ENCODE peak calls at places on chromosomes 7 and 10, in eight cellular contexts. O is psoas muscle, C is A549, Q is left ventricle myocardium inferior, W is stomach, U is body of pancreas, M is aorta, H is endothelial cell of umbilical vein. Z is an unnamed sample.
A peak's percentile ranks its signal among the peaks of the same experiment; 100 is the strongest.

GRCh38 chr7:143265017-143265693 is 1.9 kb downstream of the GSTK1 start:
- DNase-seq in C (no peak), Q (peak; percentile 17), U (no peak), H (no peak), O (no peak), W (no peak), M (no peak), Z (no peak)

GRCh38 chr10:118041316-118041715 is 5.4 kb downstream of the RAB11FIP2 start:
- DNase-seq in M (no peak), Q (no peak), U (no peak), W (no peak), C (no peak), O (no peak), H (peak; percentile 81), Z (no peak)

GRCh38 chr10:48813825-48814224 is 125.8 kb downstream of the LRRC18 start:
- DNase-seq in H (no peak), C (no peak), O (no peak), Q (no peak), M (no peak), U (no peak), W (no peak), Z (no peak)

GRCh38 chr10:6928531-6929080 is 348.5 kb upstream of the PRKCQ start:
- DNase-seq in H (no peak), Q (no peak), M (no peak), O (no peak), C (no peak), W (no peak), U (no peak), Z (no peak)

GRCh38 chr10:84517455-84518046 is 189.2 kb downstream of the CCSER2 start:
- DNase-seq in H (no peak), O (no peak), M (no peak), C (no peak), U (no peak), Q (no peak), W (no peak), Z (no peak)

GRCh38 chr7:22176791-22177412 is 180.1 kb downstream of the RAPGEF5 start:
- DNase-seq in M (no peak), H (no peak), U (peak; percentile 60), W (no peak), Q (no peak), O (no peak), C (no peak), Z (no peak)

GRCh38 chr10:78728176-78728575 is 340.6 kb upstream of the ZMIZ1 start:
- DNase-seq in W (no peak), H (no peak), C (no peak), M (no peak), Q (no peak), O (no peak), U (no peak), Z (no peak)

GRCh38 chr10:100750291-100751210 is 5.2 kb downstream of the PAX2 start:
- DNase-seq in W (no peak), O (no peak), M (no peak), C (no peak), Q (no peak), U (no peak), H (no peak), Z (no peak)

GRCh38 chr10:76251773-76252617 is 820.6 kb downstream of the LRMDA start:
- DNase-seq in W (no peak), C (no peak), H (peak; percentile 60), U (peak; percentile 69), M (no peak), Q (no peak), O (peak; percentile 23), Z (peak; percentile 47)

GRCh38 chr10:117537904-117538524 is 4.5 kb upstream of the EMX2 start:
- DNase-seq in H (no peak), O (no peak), Q (no peak), M (no peak), U (no peak), C (no peak), W (no peak), Z (no peak)

GRCh38 chr7:157736341-157736740 is 399.5 kb downstream of the DNAJB6 start:
- DNase-seq in U (no peak), W (no peak), M (no peak), H (no peak), C (no peak), Q (no peak), O (no peak), Z (no peak)

GRCh38 chr7:50556247-50556976 is 8.8 kb downstream of the DDC start:
- DNase-seq in C (no peak), M (no peak), O (no peak), Q (no peak), H (no peak), W (no peak), U (no peak), Z (no peak)

GRCh38 chr10:16597656-16598055 is 76.0 kb upstream of the C1QL3 start:
- DNase-seq in U (no peak), M (no peak), Q (no peak), C (no peak), O (no peak), H (peak; percentile 6), W (no peak), Z (no peak)

GRCh38 chr7:2104107-2104710 is 128.5 kb downstream of the MAD1L1 start:
- DNase-seq in M (peak; percentile 95), O (peak; percentile 90), H (peak; percentile 87), C (peak; percentile 91), W (peak; percentile 67), U (peak; percentile 62), Q (peak; percentile 87), Z (peak; percentile 84)
- H3K4me3 ChIP-seq in M (no peak overlapping the region), O (peak overlapping the region; percentile 44), H (no peak overlapping the region), C (no peak overlapping the region), W (peak overlapping the region; percentile 16), U (no peak overlapping the region), Q (peak overlapping the region; percentile 40), Z (no peak overlapping the region)

GRCh38 chr7:129911790-129912189 is 41.0 kb downstream of the UBE2H start:
- DNase-seq in M (no peak), H (no peak), O (no peak), W (no peak), U (no peak), C (no peak), Q (no peak), Z (no peak)

GRCh38 chr7:129906700-129907099 is 46.1 kb downstream of the UBE2H start:
- DNase-seq in U (no peak), H (peak; percentile 66), M (no peak), O (no peak), C (peak; percentile 38), Q (no peak), W (no peak), Z (no peak)

GRCh38 chr7:129907122-129907741 is 45.5 kb downstream of the UBE2H start:
- DNase-seq in W (no peak), U (no peak), O (no peak), H (no peak), C (no peak), M (no peak), Q (no peak), Z (no peak)

GRCh38 chr7:129909669-129910068 is 43.1 kb downstream of the UBE2H start:
- DNase-seq in W (no peak), O (no peak), Q (no peak), M (no peak), U (no peak), H (no peak), C (no peak), Z (no peak)

DNA sequence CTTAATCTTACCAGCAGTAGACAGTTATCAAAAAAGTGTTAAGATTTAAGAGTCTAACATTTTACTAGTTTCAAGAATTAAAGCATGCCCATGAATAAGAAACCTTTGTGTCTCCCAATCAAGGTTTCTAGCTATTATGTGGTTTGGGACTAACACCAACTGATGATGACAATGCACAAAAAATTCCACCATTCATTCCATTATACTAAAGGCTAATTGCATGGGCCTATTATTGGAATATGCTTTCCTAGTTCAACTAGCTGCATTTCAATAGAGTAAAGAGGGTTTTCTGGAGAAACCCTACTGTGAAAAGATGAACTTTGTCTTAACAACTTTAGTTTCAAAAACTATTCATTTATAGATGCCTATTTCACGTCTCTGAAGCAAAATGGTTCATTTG is 44.6 kb downstream of the UBE2H start:
- DNase-seq in C (no peak), M (no peak), O (no peak), W (no peak), U (no peak), H (no peak), Q (no peak), Z (no peak)
- H3K27ac ChIP-seq in C (peak overlapping the region; percentile 82), M (no peak overlapping the region), O (peak overlapping the region; percentile 38), W (no peak overlapping the region), U (peak overlapping the region; percentile 72), H (no peak overlapping the region), Q (peak overlapping the region; percentile 22), Z (no peak overlapping the region)

DNA sequence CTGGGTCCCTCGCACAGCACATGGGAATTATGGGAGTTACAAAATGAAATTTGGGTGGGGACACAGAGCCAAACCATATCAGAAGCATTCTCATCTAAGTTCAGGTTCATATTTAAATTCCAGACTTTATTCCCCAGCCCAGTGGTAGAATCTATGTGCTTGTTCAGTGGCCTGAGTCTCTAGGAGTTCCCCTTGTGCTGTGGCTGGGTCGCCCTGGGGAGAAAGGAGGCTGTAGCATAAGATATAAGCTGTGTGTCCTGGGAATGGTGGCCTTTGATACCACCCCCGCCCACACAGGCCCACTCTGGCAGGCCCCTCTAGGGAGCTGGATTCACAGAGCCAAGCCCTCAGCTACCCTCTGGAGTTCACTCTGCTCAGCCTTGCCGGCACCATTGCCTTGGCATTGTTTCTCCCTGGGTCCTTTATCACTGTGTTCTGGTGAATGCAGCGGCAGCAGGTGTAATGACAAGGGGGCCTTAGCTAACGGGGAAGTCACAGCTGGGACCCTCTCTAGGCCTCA is 64.2 kb downstream of the MINDY4 start:
- DNase-seq in C (no peak), M (no peak), W (no peak), U (no peak), H (no peak), Q (no peak), O (no peak), Z (no peak)
- H3K9me3 ChIP-seq in C (peaks cover 17% of the 10 kb centered on the region), M (no peaks in the 10 kb centered on the region), W (peaks cover 5% of the 10 kb centered on the region), U (peaks cover 9% of the 10 kb centered on the region), H (no peaks in the 10 kb centered on the region), Q (peaks cover 7% of the 10 kb centered on the region), O (peaks cover 4% of the 10 kb centered on the region), Z (no peaks in the 10 kb centered on the region)

GRCh38 chr7:122889116-122889515 is 2.9 kb upstream of the CADPS2 start:
- DNase-seq in M (no peak), C (no peak), W (no peak), Q (no peak), U (no peak), H (no peak), O (no peak), Z (no peak)

GRCh38 chr7:122885583-122886356 is 490 bp downstream of the CADPS2 start:
- DNase-seq in O (peak; percentile 42), Q (peak; percentile 45), U (peak; percentile 41), W (peak; percentile 37), C (peak; percentile 15), H (peak; percentile 66), M (peak; percentile 79), Z (peak; percentile 32)

GRCh38 chr7:122887198-122887597 is 938 bp upstream of the CADPS2 start:
- DNase-seq in M (peak; percentile 89), U (peak; percentile 85), O (peak; percentile 54), Q (peak; percentile 68), C (peak; percentile 10), W (peak; percentile 78), H (peak; percentile 83), Z (peak; percentile 58)

GRCh38 chr7:122886357-122887081 is at the start of gene CADPS2:
- DNase-seq in O (peak; percentile 82), Q (peak; percentile 85), M (peak; percentile 94), W (peak; percentile 90), C (peak; percentile 73), U (peak; percentile 93), H (peak; percentile 92), Z (peak; percentile 93)

DNA sequence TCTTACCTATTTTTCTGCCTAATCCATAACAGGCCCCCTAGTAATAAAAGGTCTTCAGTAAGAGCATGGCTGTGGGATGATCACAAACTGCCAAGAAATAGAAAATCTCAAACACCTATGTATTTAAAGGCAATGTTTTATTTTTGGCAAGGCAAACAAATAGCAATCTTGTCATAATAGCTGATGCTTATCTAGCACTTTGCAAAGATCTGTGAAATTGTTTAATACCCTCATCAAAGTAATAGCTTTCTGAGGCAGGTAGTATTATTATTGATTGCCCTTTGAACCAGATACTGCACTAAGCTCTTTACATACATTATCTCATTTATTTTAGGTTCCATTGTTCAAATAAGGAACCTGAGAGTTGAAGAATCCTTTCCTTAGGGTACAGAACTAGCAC is 1.6 kb upstream of the CADPS2 start:
- DNase-seq in W (no peak), M (no peak), O (no peak), C (no peak), Q (no peak), U (no peak), H (no peak), Z (no peak)
- H3K4me3 ChIP-seq in W (no peak overlapping the region), M (no peak overlapping the region), O (no peak overlapping the region), C (no peak overlapping the region), Q (no peak overlapping the region), U (no peak overlapping the region), H (no peak overlapping the region), Z (no peak overlapping the region)